ENCODE peak calls at places on chromosomes 11 and 22, in five cellular contexts. S is A172; D is activated T-helper 1 cell treated with Interleukin-2 at 50 U/mL for 16 hours; H is T-helper 1 cell; A is activated naive CD4-positive, alpha-beta T cell. W is an unnamed sample.

GRCh38 chr22:22226448-22227187 is 18.0 kb upstream of the VPREB1 start:
- DNase-seq in D (no peak), A (no peak), H (no peak), S (no peak), W (no peak)

GRCh38 chr22:19844423-19845368 is 10.0 kb downstream of the GNB1L start:
- DNase-seq in A (no peak), H (no peak), S (peak), D (no peak), W (no peak)

GRCh38 chr22:31628969-31629723 is 32.9 kb downstream of the PISD start:
- DNase-seq in H (no peak), S (no peak), D (no peak), A (no peak), W (no peak)

GRCh38 chr11:11426226-11426915 is 73.3 kb upstream of the CSNK2A3 start:
- DNase-seq in S (no peak), A (no peak), D (no peak), H (no peak), W (no peak)

GRCh38 chr11:104645276-104646018 is 252.8 kb downstream of the CASP12 start:
- DNase-seq in D (no peak), A (no peak), S (no peak), H (no peak), W (no peak)

GRCh38 chr11:7667460-7667859 is 5.8 kb downstream of the CYB5R2 start:
- DNase-seq in H (no peak), A (no peak), D (no peak), S (no peak), W (no peak)

GRCh38 chr11:61274084-61274483 is 21.0 kb downstream of the VWCE start:
- DNase-seq in D (no peak), H (no peak), S (no peak), A (no peak), W (no peak)

GRCh38 chr11:63250162-63251050 is 7.0 kb upstream of the SLC22A25 start:
- DNase-seq in H (no peak), S (no peak), A (no peak), D (no peak), W (no peak)

GRCh38 chr11:2698386-2699184 is 1.2 kb downstream of the KCNQ1OT1 start:
- DNase-seq in S (no peak), A (no peak), H (no peak), D (no peak), W (peak)

GRCh38 chr22:37282385-37282677 is at the start of gene CYTH4:
- DNase-seq in H (peak), A (peak), S (no peak), D (peak), W (no peak)

GRCh38 chr22:33326540-33327295 is 268.5 kb upstream of the SYN3 start:
- DNase-seq in S (no peak), D (no peak), H (no peak), A (no peak), W (no peak)

GRCh38 chr11:64759722-64760719 is at the start of gene PYGM:
- DNase-seq in A (no peak), D (no peak), S (no peak), H (no peak), W (no peak)

GRCh38 chr11:111391328-111392124 is 12.5 kb upstream of the POU2AF1 start:
- DNase-seq in S (no peak), H (no peak), D (no peak), A (no peak), W (no peak)

GRCh38 chr22:39502789-39503464 is 837 bp downstream of the MIEF1 start:
- DNase-seq in D (no peak), H (no peak), A (no peak), S (no peak), W (peak)

GRCh38 chr22:19303785-19304184 is 12.3 kb upstream of the CLTCL1 start:
- DNase-seq in A (no peak), D (no peak), S (no peak), H (no peak), W (no peak)

GRCh38 chr11:59053387-59053786 is 32.7 kb upstream of the GLYATL1B start:
- DNase-seq in A (peak), S (peak), H (peak), D (peak), W (peak)

GRCh38 chr11:47269002-47269828 is 718 bp upstream of the MADD start:
- DNase-seq in H (peak), D (peak), A (peak), S (peak), W (peak)

GRCh38 chr11:116825854-116826750 is 3.0 kb upstream of the APOA4 start:
- DNase-seq in D (no peak), S (no peak), H (no peak), A (no peak), W (no peak)

GRCh38 chr11:35969089-35970046 is 25.5 kb downstream of the LDLRAD3 start:
- DNase-seq in H (no peak), S (no peak), A (no peak), D (no peak), W (no peak)

W was measured in RKO.